ENCODE peak calls at places on chromosome 15, in five cellular contexts. G is activated B cell treated with CpG ODN at 0.5 μM for 24 hours, O is fibroblast of mammary gland, V is mesothelial cell of epicardium, Z is transverse colon. X is an unnamed sample.
A peak's percentile ranks its signal among the peaks of the same experiment; 100 is the strongest.

GRCh38 chr15:73741401-73741836 is 11.7 kb downstream of the INSYN1 start:
- DNase-seq in V (no peak), Z (no peak), G (no peak), O (no peak), X (no peak)

GRCh38 chr15:75199347-75199976 is 2.2 kb upstream of the C15orf39 start:
- DNase-seq in G (no peak), V (no peak), O (no peak), Z (no peak), X (no peak)

GRCh38 chr15:65423977-65424679 is 1.4 kb upstream of the IGDCC4 start:
- DNase-seq in G (no peak), O (peak; percentile 64), V (no peak), Z (no peak), X (no peak)

GRCh38 chr15:83178869-83179325 is 28.7 kb downstream of the HDGFL3 start:
- DNase-seq in V (no peak), G (no peak), O (no peak), Z (no peak), X (no peak)

GRCh38 chr15:78766041-78766440 is 45.2 kb downstream of the ADAMTS7 start:
- DNase-seq in G (no peak), O (no peak), V (no peak), Z (no peak), X (no peak)

GRCh38 chr15:88658972-88659931 is 20.4 kb downstream of the ISG20 start:
- DNase-seq in V (peak; percentile 31), O (peak; percentile 69), G (no peak), Z (no peak), X (no peak)

GRCh38 chr15:70466895-70467529 is 296.3 kb downstream of the UACA start:
- DNase-seq in V (no peak), G (no peak), Z (peak; percentile 60), O (peak; percentile 69), X (no peak)

GRCh38 chr15:69612112-69612511 is 159.5 kb downstream of the RPLP1 start:
- DNase-seq in O (no peak), G (no peak), V (no peak), Z (no peak), X (no peak)

GRCh38 chr15:90862964-90863721 is 5.2 kb upstream of the FURIN start:
- DNase-seq in Z (no peak), O (no peak), V (no peak), G (no peak), X (no peak)

GRCh38 chr15:65355173-65355982 is 22.4 kb downstream of the IGDCC3 start:
- DNase-seq in G (no peak), O (no peak), Z (no peak), V (no peak), X (no peak)

GRCh38 chr15:70069716-70070115 is 28.0 kb downstream of the TLE3 start:
- DNase-seq in O (no peak), V (no peak), Z (no peak), G (no peak), X (no peak)

GRCh38 chr15:88681610-88682221 is 42.9 kb downstream of the ISG20 start:
- DNase-seq in V (no peak), O (no peak), G (no peak), Z (no peak), X (no peak)

GRCh38 chr15:41347236-41347635 is 14.6 kb downstream of the NUSAP1 start:
- DNase-seq in O (no peak), Z (no peak), G (no peak), V (no peak), X (no peak)

GRCh38 chr15:99749386-99749785 is 16.1 kb upstream of the LYSMD4 start:
- DNase-seq in O (peak; percentile 16), Z (peak; percentile 33), G (no peak), V (no peak), X (no peak)

GRCh38 chr15:67762610-67763368 is 62.5 kb upstream of the SKOR1 start:
- DNase-seq in O (peak; percentile 50), G (no peak), Z (no peak), V (no peak), X (no peak)

GRCh38 chr15:73495171-73495570 is 52.2 kb downstream of the REC114 start:
- DNase-seq in G (no peak), V (no peak), Z (no peak), O (no peak), X (no peak)

GRCh38 chr15:63498815-63499549 is 5.4 kb upstream of the USP3 start:
- DNase-seq in G (no peak), V (no peak), O (no peak), Z (no peak), X (peak; percentile 47)

GRCh38 chr15:74956648-74957300 is at the start of gene RPP25:
- DNase-seq in V (peak; percentile 65), G (peak; percentile 73), O (peak; percentile 81), Z (peak; percentile 91), X (peak; percentile 52)

GRCh38 chr15:74800559-74801094 is 12.0 kb upstream of the LMAN1L start:
- DNase-seq in Z (no peak), G (no peak), O (no peak), V (no peak), X (no peak)

GRCh38 chr15:36079021-36079420 is 500.4 kb upstream of the CDIN1 start:
- DNase-seq in V (no peak), G (no peak), O (no peak), Z (no peak), X (no peak)

GRCh38 chr15:101489236-101489632 is 273 bp downstream of the PCSK6 start:
- DNase-seq in O (no peak), V (no peak), G (no peak), Z (peak; percentile 60), X (no peak)

GRCh38 chr15:46525984-46526725 is 891.3 kb downstream of the SQOR start:
- DNase-seq in V (no peak), G (no peak), O (no peak), Z (peak; percentile 14), X (no peak)

GRCh38 chr15:75676688-75677475 is 29.2 kb downstream of the SNX33 start:
- DNase-seq in O (no peak), Z (no peak), G (no peak), V (no peak), X (no peak)

GRCh38 chr15:77528968-77529319 is 103.8 kb downstream of the LINGO1 start:
- DNase-seq in O (no peak), Z (no peak), G (no peak), V (no peak), X (no peak)

GRCh38 chr15:98698792-98699191 is 50.5 kb downstream of the IGF1R start:
- DNase-seq in G (no peak), Z (no peak), V (no peak), O (no peak), X (no peak)

GRCh38 chr15:41949400-41950126 is 22.8 kb downstream of the EHD4 start:
- DNase-seq in V (no peak), Z (no peak), G (no peak), O (no peak), X (no peak)

DNA sequence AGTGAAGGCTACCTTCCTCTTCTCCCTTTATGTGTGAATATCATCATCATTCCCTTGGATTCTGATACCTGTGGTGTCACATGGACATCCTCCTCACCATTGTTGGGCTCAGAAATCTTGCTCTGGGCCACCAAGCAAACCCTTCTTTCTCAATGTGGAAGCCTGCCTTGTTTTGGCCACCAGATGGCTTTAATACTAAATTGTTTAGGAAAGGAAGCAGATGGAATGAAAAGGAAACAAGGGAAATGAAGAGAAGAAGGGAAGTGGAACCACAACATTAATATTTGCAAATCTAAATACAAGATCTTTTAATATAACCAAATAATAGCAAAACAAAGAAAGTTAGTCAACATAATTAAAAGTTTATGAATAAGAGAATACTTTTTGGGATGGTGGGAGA is 14.0 kb downstream of the FAM227B start:
- DNase-seq in Z (no peak), O (peak; percentile 43), V (no peak), G (no peak), X (no peak)
- TF ChIP-seq CTCF in Z (no peak), O (peak; percentile 49), V (no peak), G (no peak), X (no peak)

DNA sequence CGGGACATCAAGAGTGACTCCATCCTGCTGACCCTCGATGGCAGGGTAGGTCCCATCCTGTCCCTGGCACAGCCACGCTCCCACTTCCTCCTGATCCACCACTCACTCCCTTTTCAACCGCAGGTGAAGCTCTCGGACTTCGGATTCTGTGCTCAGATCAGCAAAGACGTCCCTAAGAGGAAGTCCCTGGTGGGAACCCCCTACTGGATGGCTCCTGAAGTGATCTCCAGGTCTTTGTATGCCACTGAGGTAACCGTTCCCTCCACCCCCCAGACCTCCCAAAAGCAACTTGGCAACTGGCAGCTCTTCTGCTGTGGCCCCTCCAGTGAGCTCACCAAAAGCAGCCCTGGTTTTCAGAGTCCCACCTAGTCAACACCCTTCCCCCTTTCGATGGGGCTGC is 9.4 kb downstream of the ANKRD63 start:
- DNase-seq in V (no peak), O (no peak), Z (no peak), G (no peak), X (no peak)
- TF ChIP-seq CTCF in V (no peak), O (no peak), Z (no peak), G (no peak), X (no peak)

GRCh38 chr15:84970832-84971231 is 10.8 kb upstream of the PDE8A start:
- DNase-seq in G (no peak), V (no peak), Z (no peak), O (no peak), X (no peak)

GRCh38 chr15:84969257-84969656 is 12.4 kb upstream of the PDE8A start:
- DNase-seq in O (no peak), G (no peak), Z (no peak), V (no peak), X (no peak)

GRCh38 chr15:84962975-84963374 is 18.7 kb upstream of the PDE8A start:
- DNase-seq in G (no peak), V (no peak), Z (no peak), O (no peak), X (no peak)

GRCh38 chr15:84967380-84967779 is 14.3 kb upstream of the PDE8A start:
- DNase-seq in Z (no peak), O (no peak), V (no peak), G (no peak), X (no peak)

DNA sequence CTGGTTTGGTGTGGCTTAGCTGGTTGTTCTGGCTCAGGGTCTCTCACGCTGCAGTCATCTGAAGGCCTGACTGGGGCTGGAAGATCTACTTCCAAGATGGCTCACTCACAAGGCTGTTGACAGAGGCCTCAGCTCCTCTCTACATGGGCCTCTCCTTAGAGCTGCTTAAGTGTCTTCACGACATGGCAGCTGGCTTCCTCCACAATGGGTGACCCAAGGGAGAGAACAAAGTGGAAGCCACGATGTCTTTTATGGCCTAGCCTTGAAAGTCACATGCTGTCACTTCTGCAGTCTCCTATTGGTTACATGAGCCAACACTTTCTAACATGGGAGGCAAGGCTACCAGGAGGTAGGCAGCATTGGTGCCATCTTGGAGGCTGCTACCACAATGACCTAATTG is 13.4 kb upstream of the PDE8A start:
- DNase-seq in G (no peak), O (no peak), V (no peak), Z (no peak), X (no peak)
- TF ChIP-seq CTCF in G (no peak), O (no peak), V (no peak), Z (no peak), X (no peak)

DNA sequence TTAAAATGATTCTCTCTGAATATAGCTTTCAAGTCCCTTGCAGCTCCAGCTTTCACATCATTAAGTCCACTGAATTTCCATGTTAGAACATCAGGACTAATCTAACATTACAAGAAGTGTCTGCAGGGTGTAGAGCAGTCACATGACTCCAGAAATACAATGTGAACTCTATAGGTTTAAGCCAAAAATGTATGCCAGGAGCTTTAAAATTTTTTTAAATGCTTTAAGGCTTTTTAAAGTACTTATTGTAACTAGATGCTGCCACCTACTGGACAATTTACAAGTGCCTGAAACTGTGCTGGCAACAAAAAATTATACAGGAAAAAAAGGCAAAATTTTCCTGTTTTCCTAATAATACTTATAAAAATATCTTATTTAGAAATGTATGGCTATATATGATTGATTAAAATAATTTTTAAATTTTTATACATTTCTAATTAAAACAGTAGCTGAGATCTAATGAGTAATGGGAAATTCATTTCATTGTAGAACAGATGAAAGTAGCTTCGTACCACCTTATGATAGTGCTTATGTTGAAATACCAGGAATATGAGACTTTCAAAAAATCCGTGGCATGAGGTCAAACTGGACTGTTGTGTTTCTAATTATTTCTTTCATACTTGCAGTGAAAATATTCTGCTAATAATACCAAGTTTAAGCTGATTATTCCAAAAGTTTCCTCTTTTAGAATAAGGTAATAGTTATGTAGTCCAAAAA is 25.7 kb downstream of the FSIP1 start:
- DNase-seq in Z (no peak), O (peak; percentile 77), V (no peak), G (no peak), X (no peak)
- TF ChIP-seq CTCF in Z (peak; percentile 87), O (peak; percentile 69), V (peak; percentile 93), G (peak; percentile 92), X (peak; percentile 88)